ENCODE peak calls at places on chromosome 18, in nine cellular contexts. One of them, this sample, is unnamed.
A peak's percentile ranks its signal among the peaks of the same experiment; 100 is the strongest.

GRCh38 chr18:10928971-10929373 is 220.4 kb downstream of the PIEZO2 start:
- DNase-seq in aorta: no peak
- DNase-seq in upper lobe of right lung: no peak
- DNase-seq in ascending aorta: no peak
- DNase-seq in DND-41: no peak
- DNase-seq in CD8-positive, alpha-beta T cell: no peak
- DNase-seq in H1: no peak
- DNase-seq in osteoblast: peak; percentile 35
- DNase-seq in heart right ventricle: no peak
- DNase-seq in this sample: no peak

GRCh38 chr18:36017232-36017631 is 44.8 kb downstream of the RMP24 start:
- DNase-seq in CD8-positive, alpha-beta T cell: no peak
- DNase-seq in H1: no peak
- DNase-seq in heart right ventricle: no peak
- DNase-seq in ascending aorta: no peak
- DNase-seq in upper lobe of right lung: no peak
- DNase-seq in osteoblast: peak; percentile 19
- DNase-seq in aorta: no peak
- DNase-seq in DND-41: no peak
- DNase-seq in this sample: no peak

GRCh38 chr18:9806905-9807304 is 78.9 kb upstream of the TXNDC2 start:
- DNase-seq in DND-41: no peak
- DNase-seq in H1: no peak
- DNase-seq in aorta: no peak
- DNase-seq in osteoblast: no peak
- DNase-seq in ascending aorta: no peak
- DNase-seq in CD8-positive, alpha-beta T cell: no peak
- DNase-seq in upper lobe of right lung: no peak
- DNase-seq in heart right ventricle: no peak
- DNase-seq in this sample: no peak

GRCh38 chr18:44564922-44565321 is 115.8 kb upstream of the SETBP1 start:
- DNase-seq in H1: no peak
- DNase-seq in heart right ventricle: no peak
- DNase-seq in ascending aorta: no peak
- DNase-seq in aorta: no peak
- DNase-seq in CD8-positive, alpha-beta T cell: no peak
- DNase-seq in osteoblast: no peak
- DNase-seq in DND-41: no peak
- DNase-seq in upper lobe of right lung: no peak
- DNase-seq in this sample: no peak

GRCh38 chr18:25467226-25468065 is 115.5 kb upstream of the ZNF521 start:
- DNase-seq in H1: no peak
- DNase-seq in DND-41: no peak
- DNase-seq in aorta: peak; percentile 72
- DNase-seq in osteoblast: no peak
- DNase-seq in heart right ventricle: peak; percentile 70
- DNase-seq in upper lobe of right lung: no peak
- DNase-seq in CD8-positive, alpha-beta T cell: no peak
- DNase-seq in ascending aorta: peak; percentile 10
- DNase-seq in this sample: peak; percentile 31

GRCh38 chr18:62521588-62521987 is 1.2 kb upstream of the ZCCHC2 start:
- DNase-seq in upper lobe of right lung: no peak
- DNase-seq in heart right ventricle: no peak
- DNase-seq in CD8-positive, alpha-beta T cell: no peak
- DNase-seq in H1: no peak
- DNase-seq in ascending aorta: no peak
- DNase-seq in aorta: no peak
- DNase-seq in DND-41: peak; percentile 39
- DNase-seq in osteoblast: peak; percentile 66
- DNase-seq in this sample: no peak

GRCh38 chr18:62437520-62438329 is 85.1 kb upstream of the ZCCHC2 start:
- DNase-seq in aorta: peak; percentile 80
- DNase-seq in DND-41: no peak
- DNase-seq in CD8-positive, alpha-beta T cell: no peak
- DNase-seq in upper lobe of right lung: no peak
- DNase-seq in ascending aorta: peak; percentile 38
- DNase-seq in H1: no peak
- DNase-seq in osteoblast: no peak
- DNase-seq in heart right ventricle: no peak
- DNase-seq in this sample: peak; percentile 64

GRCh38 chr18:35525795-35526475 is 28.2 kb upstream of the INO80C start:
- DNase-seq in CD8-positive, alpha-beta T cell: no peak
- DNase-seq in ascending aorta: no peak
- DNase-seq in DND-41: no peak
- DNase-seq in heart right ventricle: peak; percentile 25
- DNase-seq in aorta: peak; percentile 59
- DNase-seq in upper lobe of right lung: no peak
- DNase-seq in H1: no peak
- DNase-seq in osteoblast: no peak
- DNase-seq in this sample: no peak

GRCh38 chr18:57727952-57728807 is 74.9 kb downstream of the ATP8B1 start:
- DNase-seq in ascending aorta: no peak
- DNase-seq in DND-41: no peak
- DNase-seq in aorta: no peak
- DNase-seq in upper lobe of right lung: no peak
- DNase-seq in H1: no peak
- DNase-seq in osteoblast: peak; percentile 64
- DNase-seq in CD8-positive, alpha-beta T cell: no peak
- DNase-seq in heart right ventricle: no peak
- DNase-seq in this sample: no peak

GRCh38 chr18:2301316-2301715 is 270.0 kb downstream of the METTL4 start:
- DNase-seq in upper lobe of right lung: no peak
- DNase-seq in CD8-positive, alpha-beta T cell: no peak
- DNase-seq in H1: no peak
- DNase-seq in heart right ventricle: no peak
- DNase-seq in aorta: no peak
- DNase-seq in DND-41: no peak
- DNase-seq in osteoblast: no peak
- DNase-seq in ascending aorta: no peak
- DNase-seq in this sample: no peak

GRCh38 chr18:13658444-13659204 is 67.7 kb downstream of the FAM210A start:
- DNase-seq in upper lobe of right lung: no peak
- DNase-seq in heart right ventricle: no peak
- DNase-seq in ascending aorta: no peak
- DNase-seq in H1: no peak
- DNase-seq in osteoblast: no peak
- DNase-seq in CD8-positive, alpha-beta T cell: no peak
- DNase-seq in DND-41: no peak
- DNase-seq in aorta: no peak
- DNase-seq in this sample: no peak

GRCh38 chr18:45335644-45336043 is 279.6 kb upstream of the SLC14A2 start:
- DNase-seq in CD8-positive, alpha-beta T cell: no peak
- DNase-seq in upper lobe of right lung: no peak
- DNase-seq in ascending aorta: no peak
- DNase-seq in heart right ventricle: no peak
- DNase-seq in DND-41: no peak
- DNase-seq in H1: no peak
- DNase-seq in osteoblast: no peak
- DNase-seq in aorta: no peak
- DNase-seq in this sample: no peak

GRCh38 chr18:58893388-58894099 is 28.9 kb downstream of the ZNF532 start:
- DNase-seq in H1: no peak
- DNase-seq in ascending aorta: no peak
- DNase-seq in DND-41: no peak
- DNase-seq in heart right ventricle: no peak
- DNase-seq in upper lobe of right lung: no peak
- DNase-seq in CD8-positive, alpha-beta T cell: no peak
- DNase-seq in osteoblast: no peak
- DNase-seq in aorta: no peak
- DNase-seq in this sample: no peak

GRCh38 chr18:57801379-57802165 is 1.5 kb downstream of the ATP8B1 start:
- DNase-seq in aorta: no peak
- DNase-seq in ascending aorta: no peak
- DNase-seq in heart right ventricle: peak; percentile 23
- DNase-seq in upper lobe of right lung: peak; percentile 66
- DNase-seq in H1: no peak
- DNase-seq in CD8-positive, alpha-beta T cell: no peak
- DNase-seq in DND-41: no peak
- DNase-seq in osteoblast: peak; percentile 87
- DNase-seq in this sample: peak; percentile 76

GRCh38 chr18:32469190-32469611 is 1.5 kb downstream of the GAREM1 start:
- DNase-seq in CD8-positive, alpha-beta T cell: no peak
- DNase-seq in osteoblast: peak; percentile 88
- DNase-seq in H1: no peak
- DNase-seq in heart right ventricle: peak; percentile 33
- DNase-seq in aorta: peak; percentile 46
- DNase-seq in upper lobe of right lung: no peak
- DNase-seq in DND-41: no peak
- DNase-seq in ascending aorta: no peak
- DNase-seq in this sample: peak; percentile 76

GRCh38 chr18:67600181-67600631 is 83.7 kb upstream of the DSEL start:
- DNase-seq in H1: no peak
- DNase-seq in heart right ventricle: no peak
- DNase-seq in upper lobe of right lung: no peak
- DNase-seq in aorta: no peak
- DNase-seq in osteoblast: peak; percentile 79
- DNase-seq in DND-41: no peak
- DNase-seq in CD8-positive, alpha-beta T cell: no peak
- DNase-seq in ascending aorta: no peak
- DNase-seq in this sample: no peak

GRCh38 chr18:32550958-32551357 is 80.3 kb upstream of the GAREM1 start:
- DNase-seq in DND-41: no peak
- DNase-seq in ascending aorta: no peak
- DNase-seq in upper lobe of right lung: no peak
- DNase-seq in heart right ventricle: no peak
- DNase-seq in CD8-positive, alpha-beta T cell: no peak
- DNase-seq in osteoblast: no peak
- DNase-seq in aorta: no peak
- DNase-seq in H1: peak; percentile 34
- DNase-seq in this sample: no peak

GRCh38 chr18:60024345-60024744 is 124.5 kb downstream of the PMAIP1 start:
- DNase-seq in heart right ventricle: no peak
- DNase-seq in aorta: no peak
- DNase-seq in osteoblast: no peak
- DNase-seq in H1: no peak
- DNase-seq in upper lobe of right lung: no peak
- DNase-seq in ascending aorta: no peak
- DNase-seq in CD8-positive, alpha-beta T cell: no peak
- DNase-seq in DND-41: no peak
- DNase-seq in this sample: no peak

GRCh38 chr18:50659091-50660003 is 99.5 kb downstream of the MAPK4 start:
- DNase-seq in osteoblast: no peak
- DNase-seq in H1: no peak
- DNase-seq in heart right ventricle: no peak
- DNase-seq in upper lobe of right lung: no peak
- DNase-seq in aorta: no peak
- DNase-seq in CD8-positive, alpha-beta T cell: no peak
- DNase-seq in DND-41: no peak
- DNase-seq in ascending aorta: no peak
- DNase-seq in this sample: no peak

GRCh38 chr18:70499218-70499691 is 210.4 kb downstream of the SOCS6 start:
- DNase-seq in H1: no peak
- DNase-seq in CD8-positive, alpha-beta T cell: peak; percentile 23
- DNase-seq in upper lobe of right lung: no peak
- DNase-seq in aorta: no peak
- DNase-seq in DND-41: no peak
- DNase-seq in ascending aorta: no peak
- DNase-seq in heart right ventricle: no peak
- DNase-seq in osteoblast: no peak
- DNase-seq in this sample: no peak

GRCh38 chr18:28366667-28367066 is 189.7 kb upstream of the CDH2 start:
- DNase-seq in CD8-positive, alpha-beta T cell: no peak
- DNase-seq in osteoblast: no peak
- DNase-seq in upper lobe of right lung: no peak
- DNase-seq in ascending aorta: no peak
- DNase-seq in DND-41: no peak
- DNase-seq in H1: no peak
- DNase-seq in heart right ventricle: no peak
- DNase-seq in aorta: no peak
- DNase-seq in this sample: no peak

DNA sequence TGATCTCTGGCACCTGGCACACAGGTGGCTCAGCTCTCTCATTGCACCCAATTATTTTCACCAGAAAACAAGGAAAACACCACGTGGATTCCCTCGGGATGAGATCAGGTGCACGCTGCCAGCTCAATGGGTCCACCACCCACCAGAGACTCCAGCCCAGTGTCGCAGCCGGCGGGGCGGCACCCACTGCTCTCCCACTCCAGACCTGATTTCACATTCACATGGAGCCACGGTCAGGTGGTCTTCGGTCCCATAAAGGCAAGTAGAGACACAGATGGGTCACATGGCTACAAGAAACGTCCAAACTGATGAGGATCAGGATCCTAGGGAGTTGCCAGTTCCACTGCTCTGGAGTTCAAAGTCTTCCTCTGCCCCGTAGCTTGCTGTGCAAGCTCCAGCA is 217.6 kb downstream of the ANKRD30B start:
- DNase-seq in aorta: no peak
- DNase-seq in osteoblast: no peak
- DNase-seq in CD8-positive, alpha-beta T cell: no peak
- DNase-seq in ascending aorta: no peak
- DNase-seq in upper lobe of right lung: no peak
- DNase-seq in heart right ventricle: no peak
- DNase-seq in H1: no peak
- DNase-seq in DND-41: no peak
- DNase-seq in this sample: no peak
- H3K9me3 ChIP-seq in aorta: no peaks in the 10 kb centered on the region
- H3K9me3 ChIP-seq in osteoblast: no peaks in the 10 kb centered on the region
- H3K9me3 ChIP-seq in CD8-positive, alpha-beta T cell: no peaks in the 10 kb centered on the region
- H3K9me3 ChIP-seq in ascending aorta: no peaks in the 10 kb centered on the region
- H3K9me3 ChIP-seq in upper lobe of right lung: no peaks in the 10 kb centered on the region
- H3K9me3 ChIP-seq in heart right ventricle: no peaks in the 10 kb centered on the region
- H3K9me3 ChIP-seq in H1: peaks cover 68% of the 10 kb centered on the region
- H3K9me3 ChIP-seq in DND-41: no peaks in the 10 kb centered on the region
- H3K9me3 ChIP-seq in this sample: no peaks in the 10 kb centered on the region

GRCh38 chr18:74595425-74595824 is 2.2 kb upstream of the ZNF407 start:
- DNase-seq in osteoblast: no peak
- DNase-seq in upper lobe of right lung: no peak
- DNase-seq in H1: no peak
- DNase-seq in ascending aorta: no peak
- DNase-seq in DND-41: no peak
- DNase-seq in aorta: no peak
- DNase-seq in heart right ventricle: no peak
- DNase-seq in CD8-positive, alpha-beta T cell: no peak
- DNase-seq in this sample: no peak
- H3K4me3 ChIP-seq in osteoblast: no peak overlapping the region
- H3K4me3 ChIP-seq in upper lobe of right lung: no peak overlapping the region
- H3K4me3 ChIP-seq in H1: no peak overlapping the region
- H3K4me3 ChIP-seq in ascending aorta: peak overlapping the region; percentile 89
- H3K4me3 ChIP-seq in DND-41: peak overlapping the region; percentile 93
- H3K4me3 ChIP-seq in aorta: no peak overlapping the region
- H3K4me3 ChIP-seq in heart right ventricle: peak overlapping the region; percentile 98
- H3K4me3 ChIP-seq in CD8-positive, alpha-beta T cell: no peak overlapping the region
- H3K4me3 ChIP-seq in this sample: no peak overlapping the region

GRCh38 chr18:48922801-48923730 is 27.7 kb downstream of the SMAD7 start:
- DNase-seq in H1: no peak
- DNase-seq in CD8-positive, alpha-beta T cell: no peak
- DNase-seq in aorta: peak; percentile 88
- DNase-seq in heart right ventricle: peak; percentile 62
- DNase-seq in osteoblast: peak; percentile 93
- DNase-seq in upper lobe of right lung: peak; percentile 79
- DNase-seq in ascending aorta: no peak
- DNase-seq in DND-41: no peak
- DNase-seq in this sample: peak; percentile 89
- H3K4me1 ChIP-seq in H1: peaks cover 7% of the 10 kb centered on the region
- H3K4me1 ChIP-seq in CD8-positive, alpha-beta T cell: peaks cover 47% of the 10 kb centered on the region
- H3K4me1 ChIP-seq in aorta: no peaks in the 10 kb centered on the region
- H3K4me1 ChIP-seq in heart right ventricle: peaks cover 63% of the 10 kb centered on the region
- H3K4me1 ChIP-seq in osteoblast: peaks cover 81% of the 10 kb centered on the region
- H3K4me1 ChIP-seq in upper lobe of right lung: peaks cover 87% of the 10 kb centered on the region
- H3K4me1 ChIP-seq in ascending aorta: peaks cover 38% of the 10 kb centered on the region
- H3K4me1 ChIP-seq in DND-41: peaks cover 16% of the 10 kb centered on the region
- H3K4me1 ChIP-seq in this sample: no peaks in the 10 kb centered on the region

GRCh38 chr18:4578449-4578848 is 123.3 kb upstream of the DLGAP1 start:
- DNase-seq in upper lobe of right lung: no peak
- DNase-seq in H1: no peak
- DNase-seq in CD8-positive, alpha-beta T cell: no peak
- DNase-seq in osteoblast: no peak
- DNase-seq in heart right ventricle: no peak
- DNase-seq in aorta: no peak
- DNase-seq in DND-41: no peak
- DNase-seq in ascending aorta: no peak
- DNase-seq in this sample: no peak
- H3K9me3 ChIP-seq in upper lobe of right lung: no peaks in the 10 kb centered on the region
- H3K9me3 ChIP-seq in H1: peaks cover 12% of the 10 kb centered on the region
- H3K9me3 ChIP-seq in CD8-positive, alpha-beta T cell: no peaks in the 10 kb centered on the region
- H3K9me3 ChIP-seq in osteoblast: peaks cover 11% of the 10 kb centered on the region
- H3K9me3 ChIP-seq in heart right ventricle: peaks cover 6% of the 10 kb centered on the region
- H3K9me3 ChIP-seq in aorta: peaks cover 5% of the 10 kb centered on the region
- H3K9me3 ChIP-seq in DND-41: peaks cover 9% of the 10 kb centered on the region
- H3K9me3 ChIP-seq in ascending aorta: peaks cover 20% of the 10 kb centered on the region
- H3K9me3 ChIP-seq in this sample: peaks cover 6% of the 10 kb centered on the region